ENCODE peak calls at places on chromosomes 7 and 10, in four cellular contexts. Q, H, P and K are unnamed samples.

GRCh38 chr10:21600804-21601512 is 66.9 kb downstream of the MLLT10 start:
- DNase-seq in Q (no peak), H (no peak), P (no peak), K (no peak)

GRCh38 chr7:149310113-149310836 is 48.3 kb downstream of the ZNF783 start:
- DNase-seq in P (peak; percentile 88), Q (peak; percentile 55), H (no peak), K (no peak)

GRCh38 chr7:118000480-118001202 is 127.4 kb upstream of the CTTNBP2 start:
- DNase-seq in P (no peak), H (no peak), Q (no peak), K (no peak)

GRCh38 chr10:19158870-19159269 is 110.3 kb downstream of the MALRD1 start:
- DNase-seq in P (no peak), H (no peak), Q (no peak), K (no peak)

GRCh38 chr10:16870331-16870730 is 53.1 kb upstream of the RSU1 start:
- DNase-seq in H (no peak), Q (no peak), P (no peak), K (no peak)

GRCh38 chr10:124562425-124563060 is 100.9 kb downstream of the LHPP start:
- DNase-seq in P (no peak), Q (no peak), H (no peak), K (no peak)

GRCh38 chr7:112383671-112384417 is 66.4 kb upstream of the IFRD1 start:
- DNase-seq in H (no peak), P (no peak), Q (no peak), K (no peak)

GRCh38 chr7:48144291-48144768 is 26.9 kb upstream of the ABCA13 start:
- DNase-seq in H (no peak), Q (no peak), P (peak; percentile 68), K (no peak)

GRCh38 chr7:93117852-93118530 is at the start of gene SAMD9:
- DNase-seq in Q (peak; percentile 51), H (peak; percentile 71), P (peak; percentile 77), K (no peak)

GRCh38 chr7:76393116-76394031 is 16.1 kb downstream of the SSC4D start:
- DNase-seq in Q (peak; percentile 93), H (peak; percentile 97), P (peak; percentile 91), K (peak; percentile 95)
- TF ChIP-seq POLR2A in Q (peak; percentile 83), H (peak; percentile 50), P (peak; percentile 65), K (no peak)

DNA sequence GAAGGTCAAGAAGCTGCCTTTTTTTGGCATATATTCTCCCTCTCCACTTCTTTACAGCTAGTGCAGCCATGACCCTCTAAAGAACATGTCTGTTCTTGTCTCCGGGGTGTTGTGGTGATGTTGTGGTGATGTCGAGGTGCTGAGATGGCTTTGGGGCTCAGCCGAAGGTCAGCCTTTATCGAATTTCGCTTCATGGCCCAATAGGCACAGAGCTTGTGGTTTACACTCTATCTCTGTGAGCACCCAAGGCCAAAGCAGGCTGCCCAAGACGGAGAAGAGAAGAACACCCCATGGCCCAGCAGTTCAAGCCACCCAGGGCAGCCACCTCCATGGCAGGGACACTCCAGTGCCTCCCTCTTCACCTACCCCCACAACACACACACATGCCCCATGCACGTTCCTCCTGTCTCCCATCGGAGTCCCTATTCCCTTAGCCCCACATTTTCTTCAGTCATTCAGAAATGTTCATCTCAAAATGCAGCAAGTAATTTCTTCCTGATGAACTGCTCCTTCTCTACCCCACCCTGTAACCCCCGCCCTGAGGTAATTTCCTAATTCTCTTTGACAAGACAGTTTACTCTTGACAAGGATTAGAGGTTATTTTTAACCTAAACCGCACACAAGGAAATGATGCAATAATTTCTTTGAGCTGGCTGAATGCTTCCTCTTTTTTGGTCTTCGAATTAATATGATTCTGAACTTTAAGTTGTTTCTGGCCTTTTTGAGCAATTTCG is 18.6 kb upstream of the ADRB1 start:
- DNase-seq in P (peak; percentile 25), H (no peak), Q (no peak), K (no peak)
- TF ChIP-seq POLR2A in P (no peak), H (no peak), Q (no peak), K (no peak)

GRCh38 chr10:72030762-72031543 is 57.4 kb downstream of the SPOCK2 start:
- DNase-seq in Q (no peak), H (no peak), P (no peak), K (no peak)
- TF ChIP-seq POLR2A in Q (no peak), H (no peak), P (no peak), K (no peak)

DNA sequence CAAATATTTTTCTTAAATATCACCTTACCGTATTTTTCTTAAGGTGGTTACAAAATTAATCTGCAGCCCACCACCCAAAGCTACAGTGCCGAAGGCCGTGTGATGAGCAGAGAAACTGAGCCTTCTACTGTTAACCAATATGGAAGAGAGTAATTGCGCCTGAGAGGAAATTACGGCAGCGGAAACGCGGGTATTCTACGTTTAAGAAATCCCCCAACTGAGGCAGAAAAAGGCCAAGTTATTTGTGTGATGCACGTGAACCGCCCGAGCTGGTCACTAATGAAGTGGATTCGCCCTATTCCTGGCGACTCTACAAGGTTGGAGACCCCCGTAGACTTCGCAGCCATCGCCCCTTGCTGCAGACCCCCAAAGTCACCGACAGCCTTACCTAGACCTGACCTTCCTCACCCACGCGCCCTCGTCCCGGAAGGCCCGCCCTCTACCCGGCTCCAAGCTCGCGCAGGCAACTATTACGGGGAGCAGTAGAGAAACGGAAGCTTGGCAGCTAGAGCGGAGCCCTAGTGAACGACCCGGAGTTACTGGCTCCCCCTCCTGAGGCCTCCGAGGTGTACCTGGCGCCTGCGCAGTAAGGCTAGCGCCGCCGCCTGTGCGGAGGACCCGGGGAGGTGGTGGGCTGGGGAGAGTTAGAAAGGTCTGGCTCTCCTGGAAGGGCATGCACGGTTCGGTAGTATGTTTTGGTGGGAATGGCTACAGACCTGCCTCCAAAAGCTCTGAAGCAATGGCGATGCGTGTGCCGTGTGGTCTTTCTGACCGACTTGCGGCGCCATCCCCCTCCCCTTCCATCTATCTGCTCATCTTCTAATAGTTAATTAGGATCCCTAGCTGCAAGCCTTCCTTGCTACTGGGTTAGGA is at the start of gene MRPS33:
- DNase-seq in H (peak; percentile 98), P (peak; percentile 97), Q (peak; percentile 87), K (peak; percentile 96)
- TF ChIP-seq POLR2A in H (peak; percentile 64), P (peak; percentile 80), Q (peak; percentile 62), K (no peak)

GRCh38 chr7:33155811-33156210 is 26.4 kb downstream of the BBS9 start:
- DNase-seq in H (no peak), P (no peak), Q (no peak), K (no peak)

GRCh38 chr7:33157311-33157710 is 27.9 kb downstream of the BBS9 start:
- DNase-seq in P (no peak), Q (no peak), H (no peak), K (no peak)

GRCh38 chr7:33152087-33152486 is 22.7 kb downstream of the BBS9 start:
- DNase-seq in P (no peak), Q (no peak), H (no peak), K (no peak)

GRCh38 chr7:33157781-33158180 is 28.4 kb downstream of the BBS9 start:
- DNase-seq in H (no peak), P (no peak), Q (no peak), K (no peak)

DNA sequence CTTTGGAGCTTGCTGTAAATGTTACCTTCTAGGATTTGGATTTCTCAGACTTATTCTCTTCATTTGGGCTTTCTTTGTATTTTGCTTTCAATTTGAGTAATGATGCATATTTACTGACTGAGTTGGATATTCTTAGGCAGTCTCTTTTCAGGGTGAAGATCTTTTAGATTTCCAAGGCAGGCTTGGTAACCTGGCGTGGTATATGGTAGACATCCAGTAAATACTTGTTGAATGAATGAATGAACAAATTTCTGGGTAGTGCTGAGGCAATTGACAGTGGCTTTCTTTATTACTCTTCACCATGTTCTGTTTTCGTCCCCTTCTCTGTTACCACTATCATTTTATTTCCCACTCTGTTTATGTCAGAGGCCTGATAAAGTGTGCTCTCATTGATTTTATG is 27.1 kb downstream of the BBS9 start:
- DNase-seq in Q (no peak), P (no peak), H (no peak), K (no peak)
- TF ChIP-seq POLR2A in Q (no peak), P (no peak), H (no peak), K (no peak)

GRCh38 chr7:131109011-131109756 is 218.5 kb upstream of the MKLN1 start:
- DNase-seq in H (no peak), P (no peak), Q (no peak), K (no peak)

GRCh38 chr7:131106681-131107342 is 220.9 kb upstream of the MKLN1 start:
- DNase-seq in Q (no peak), P (peak; percentile 60), H (peak; percentile 74), K (peak; percentile 86)

GRCh38 chr7:131109757-131110293 is 217.9 kb upstream of the MKLN1 start:
- DNase-seq in H (peak; percentile 92), P (peak; percentile 90), Q (peak; percentile 67), K (peak; percentile 94)

GRCh38 chr7:131107343-131108211 is 220.1 kb upstream of the MKLN1 start:
- DNase-seq in H (peak; percentile 91), Q (peak; percentile 76), P (peak; percentile 88), K (peak; percentile 87)

GRCh38 chr7:131108212-131108980 is 219.3 kb upstream of the MKLN1 start:
- DNase-seq in Q (no peak), H (no peak), P (peak; percentile 39), K (no peak)
- TF ChIP-seq POLR2A in Q (no peak), H (no peak), P (no peak), K (no peak)

GRCh38 chr7:139563856-139564255 is 40.4 kb downstream of the CLEC2L start:
- DNase-seq in H (no peak), Q (no peak), P (no peak), K (no peak)

GRCh38 chr7:139562972-139563565 is 39.6 kb downstream of the CLEC2L start:
- DNase-seq in H (no peak), P (no peak), Q (no peak), K (peak; percentile 41)

GRCh38 chr7:139560678-139561077 is 37.2 kb downstream of the CLEC2L start:
- DNase-seq in Q (no peak), H (no peak), P (no peak), K (peak; percentile 62)

GRCh38 chr7:139560199-139560598 is 36.7 kb downstream of the CLEC2L start:
- DNase-seq in H (no peak), Q (no peak), P (no peak), K (no peak)

GRCh38 chr7:139562491-139562890 is 39.0 kb downstream of the CLEC2L start:
- DNase-seq in Q (no peak), H (no peak), P (no peak), K (no peak)
- TF ChIP-seq POLR2A in Q (no peak), H (no peak), P (peak; percentile 5), K (no peak)

DNA sequence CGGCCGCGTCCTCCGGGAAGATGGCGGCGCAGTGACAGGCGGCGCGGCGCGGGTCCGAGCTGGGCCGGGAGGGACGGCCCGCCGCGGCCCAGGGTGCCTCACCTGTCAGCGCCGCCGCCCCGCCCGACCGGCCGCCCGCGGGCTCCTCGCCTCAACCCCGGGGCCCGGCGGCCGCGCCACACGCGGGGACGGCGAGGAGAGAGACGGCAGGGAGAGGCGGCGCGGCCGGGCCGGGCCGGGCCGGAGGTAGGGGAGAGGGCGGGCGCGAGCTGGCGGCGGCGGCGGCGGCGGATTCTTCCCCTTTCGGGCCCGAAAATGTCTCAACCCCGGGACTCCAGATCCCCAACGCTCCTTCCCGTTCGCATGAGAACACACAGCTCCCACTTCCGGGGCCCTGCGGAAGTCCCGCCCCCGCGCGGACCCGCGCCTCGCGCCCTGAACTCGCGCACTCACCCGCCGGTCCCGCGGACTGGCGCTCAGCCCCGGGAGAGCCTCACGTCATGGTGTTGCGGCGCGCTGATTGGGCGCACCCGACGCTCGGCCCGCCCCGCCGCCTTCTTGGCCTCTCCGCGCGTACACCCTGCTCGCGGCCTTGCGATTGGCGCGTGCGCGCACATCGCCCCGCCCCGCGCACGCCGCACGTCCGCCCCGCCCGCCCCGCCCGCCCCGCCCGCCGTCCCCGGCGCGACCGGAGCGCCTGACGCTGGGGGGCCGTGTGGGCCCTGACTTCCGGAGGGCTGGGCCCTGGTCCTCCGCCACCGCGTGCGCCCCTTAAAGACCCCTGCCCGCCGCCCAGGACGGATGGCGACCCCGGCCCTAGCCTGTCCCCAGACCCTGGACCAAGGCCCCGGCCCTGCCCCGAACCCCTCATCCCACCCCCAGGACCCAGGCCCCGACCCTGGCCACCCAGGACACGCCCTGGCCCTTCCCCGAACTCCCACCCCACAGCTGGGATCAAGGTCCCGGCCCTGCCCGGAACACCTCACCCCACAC is at the start of gene LARP4B:
- DNase-seq in P (peak; percentile 99), H (peak; percentile 98), Q (peak; percentile 93), K (peak; percentile 97)
- TF ChIP-seq POLR2A in P (peak; percentile 41), H (peak; percentile 19), Q (peak; percentile 25), K (peak; percentile 80)